ENCODE peak calls at places on chromosome 10, in ten cellular contexts. N, E, I, C, K, O, G, T, A and B are unnamed samples.

GRCh38 chr10:97572214-97572989 is at the start of gene ANKRD2:
- DNase-seq in N (peak; percentile 81), E (peak; percentile 95), I (peak; percentile 80), C (peak; percentile 29), K (peak; percentile 30), O (peak; percentile 16), G (peak; percentile 39), T (peak; percentile 16), A (peak; percentile 35), B (no peak)

GRCh38 chr10:3350205-3350604 is 177.6 kb upstream of the PITRM1 start:
- DNase-seq in N (no peak), E (no peak), I (no peak), C (no peak), K (no peak), O (no peak), G (no peak), T (no peak), A (no peak), B (no peak)

GRCh38 chr10:101878869-101879268 is 35.3 kb upstream of the KCNIP2 start:
- DNase-seq in N (no peak), E (no peak), I (no peak), C (no peak), K (no peak), O (no peak), G (no peak), T (no peak), A (no peak), B (no peak)

GRCh38 chr10:89481662-89482061 is 53.7 kb downstream of the SLC16A12 start:
- DNase-seq in N (no peak), E (no peak), I (no peak), C (no peak), K (no peak), O (no peak), G (no peak), T (no peak), A (no peak), B (no peak)

GRCh38 chr10:102714621-102715455 is at the start of gene SFXN2:
- DNase-seq in N (peak; percentile 34), E (peak; percentile 82), I (peak; percentile 79), C (peak; percentile 22), K (peak; percentile 31), O (no peak), G (no peak), T (peak; percentile 18), A (peak; percentile 33), B (no peak)

GRCh38 chr10:24762161-24762924 is 38.7 kb upstream of the ARHGAP21 start:
- DNase-seq in N (no peak), E (no peak), I (no peak), C (no peak), K (no peak), O (no peak), G (no peak), T (no peak), A (no peak), B (no peak)

GRCh38 chr10:100731603-100732596 is 13.5 kb upstream of the PAX2 start:
- DNase-seq in N (no peak), E (no peak), I (no peak), C (no peak), K (no peak), O (no peak), G (no peak), T (no peak), A (no peak), B (no peak)

GRCh38 chr10:102467971-102468438 is 16.7 kb upstream of the C10orf95 start:
- DNase-seq in N (no peak), E (no peak), I (no peak), C (no peak), K (no peak), O (no peak), G (no peak), T (no peak), A (no peak), B (no peak)

GRCh38 chr10:26214004-26214403 is 2.6 kb upstream of the GAD2 start:
- DNase-seq in N (no peak), E (no peak), I (no peak), C (no peak), K (peak; percentile 85), O (peak; percentile 88), G (no peak), T (no peak), A (no peak), B (no peak)

GRCh38 chr10:61978965-61979364 is 77.5 kb downstream of the ARID5B start:
- DNase-seq in N (no peak), E (no peak), I (no peak), C (no peak), K (no peak), O (no peak), G (no peak), T (no peak), A (no peak), B (no peak)